ENCODE peak calls at places on chromosome 4, in five cellular contexts. I is heart right ventricle, Z is ascending aorta, B is stomach, H is tibial nerve. Y is an unnamed sample. For H3K36me3, the result is how much of the 10 kb centered on the place peaks cover.

GRCh38 chr4:69907151-69907550 is 23.7 kb upstream of the CSN1S1 start:
- DNase-seq in Z (no peak), B (no peak), H (no peak), I (no peak), Y (no peak)

GRCh38 chr4:120918788-120919187 is 3.7 kb downstream of the PRDM5 start:
- DNase-seq in I (peak), B (no peak), Z (no peak), H (no peak), Y (no peak)

GRCh38 chr4:85722806-85723205 is 247.9 kb downstream of the ARHGAP24 start:
- DNase-seq in H (no peak), Z (no peak), I (no peak), B (no peak), Y (no peak)

GRCh38 chr4:181364504-181364903 is 878.7 kb upstream of the TENM3 start:
- DNase-seq in B (no peak), I (no peak), Z (no peak), H (no peak), Y (no peak)

GRCh38 chr4:25057299-25057698 is 26.6 kb upstream of the LGI2 start:
- DNase-seq in B (no peak), Z (no peak), I (no peak), H (no peak), Y (no peak)

GRCh38 chr4:13527983-13528822 is 16.1 kb downstream of the NKX3-2 start:
- DNase-seq in B (no peak), I (no peak), H (no peak), Z (no peak), Y (no peak)

GRCh38 chr4:108512615-108513505 is 107.5 kb upstream of the RPL34 start:
- DNase-seq in I (peak), Z (no peak), H (peak), B (no peak), Y (no peak)

GRCh38 chr4:20109395-20109794 is 142.3 kb upstream of the SLIT2 start:
- DNase-seq in B (no peak), I (no peak), H (no peak), Z (no peak), Y (no peak)

GRCh38 chr4:84631573-84631972 is 48.6 kb downstream of the CDS1 start:
- DNase-seq in H (no peak), Z (no peak), B (no peak), I (no peak), Y (no peak)

GRCh38 chr4:6909113-6909969 is at the start of gene TBC1D14:
- DNase-seq in B (peak), Z (peak), H (peak), I (peak), Y (peak)

GRCh38 chr4:6908397-6909112 is 1.1 kb upstream of the TBC1D14 start:
- DNase-seq in I (no peak), B (no peak), H (no peak), Z (no peak), Y (no peak)

GRCh38 chr4:6906046-6906445 is 3.6 kb upstream of the TBC1D14 start:
- DNase-seq in Z (no peak), B (peak), I (no peak), H (no peak), Y (no peak)

GRCh38 chr4:6905501-6905900 is 4.1 kb upstream of the TBC1D14 start:
- DNase-seq in H (no peak), I (no peak), Z (peak), B (peak), Y (no peak)

DNA sequence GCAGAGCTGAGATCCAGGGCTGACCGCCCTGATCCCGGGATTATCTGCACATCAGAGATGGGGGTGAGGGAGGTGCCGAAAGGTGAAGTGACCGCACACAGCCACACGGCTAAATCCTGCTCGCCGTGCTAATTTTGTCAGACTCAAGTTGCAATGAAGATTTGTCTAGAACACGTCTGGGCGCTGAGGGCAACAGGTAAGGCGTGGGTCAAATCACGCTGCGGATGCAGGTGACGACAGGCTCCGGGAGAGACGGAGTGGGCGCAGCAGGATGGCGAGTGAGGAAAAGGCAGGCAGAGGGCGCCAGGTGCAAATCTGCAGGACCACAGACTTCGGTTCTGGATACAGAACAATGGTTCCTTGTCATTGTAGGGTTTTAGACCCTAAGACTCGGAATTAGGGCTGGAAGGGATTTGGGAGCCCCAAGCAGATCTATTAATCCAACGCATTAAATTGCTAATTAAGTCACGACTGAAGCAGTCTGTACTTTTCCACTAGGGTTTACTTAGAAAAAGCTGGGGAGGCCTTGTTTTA is 1.9 kb upstream of the TBC1D14 start:
- DNase-seq in Z (no peak), B (peak), H (no peak), I (peak), Y (no peak)
- TF ChIP-seq CTCF in Z (peak), B (no peak), H (peak), I (peak), Y (peak)

GRCh38 chr4:133131829-133132485 is 17.1 kb upstream of the PCDH10 start:
- DNase-seq in H (no peak), Z (no peak), I (no peak), B (no peak), Y (no peak)
- H3K27ac ChIP-seq in H (no peak), Z (no peak), I (no peak), B (no peak), Y (no peak)

DNA sequence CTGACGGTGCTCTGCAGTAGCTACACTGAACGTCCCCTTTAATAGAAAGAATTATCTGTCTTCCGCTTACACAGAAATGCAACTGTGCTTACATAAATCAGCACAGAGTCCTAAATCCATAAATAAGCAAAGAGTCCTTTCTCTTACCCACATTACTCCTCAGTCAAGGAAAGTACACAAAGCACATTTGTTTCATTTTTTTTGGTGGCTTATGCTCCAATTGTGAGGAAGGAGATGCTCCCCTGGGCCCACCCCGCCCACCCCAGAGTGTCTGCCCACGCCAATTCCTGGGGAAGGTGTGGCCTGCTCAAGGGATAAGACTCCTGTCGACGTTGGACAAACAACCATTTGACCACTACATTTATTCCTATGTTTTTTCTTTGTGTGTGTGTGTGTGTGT is 53.8 kb downstream of the CPLX1 start:
- DNase-seq in B (no peak), I (no peak), H (no peak), Z (no peak), Y (no peak)
- H3K36me3 ChIP-seq in B (under half), I (under half), H (half or more), Z (half or more), Y (half or more)

GRCh38 chr4:82900335-82901128 is at the start of gene THAP9:
- DNase-seq in Z (peak), B (peak), H (peak), I (peak), Y (peak)
- TF ChIP-seq CTCF in Z (no peak), B (no peak), H (no peak), I (no peak), Y (no peak)